ENCODE peak calls at places on chromosomes 4 and X, in ten cellular contexts. Z is heart left ventricle, Y is uterus, R is breast epithelium, V is ovary, N is H1, L is prostate gland, H is body of pancreas, G is sigmoid colon, D is IMR-90. F is an unnamed sample.

GRCh38 chr4:121564840-121565375 is 131.9 kb downstream of the ANXA5 start:
- DNase-seq in Z (no peak), Y (no peak), R (no peak), V (no peak), N (no peak), L (no peak), H (no peak), G (no peak), D (peak), F (peak)

GRCh38 chr4:113169368-113169767 is 119.9 kb downstream of the ANK2 start:
- DNase-seq in Z (no peak), Y (no peak), R (no peak), V (no peak), N (no peak), L (no peak), H (no peak), G (no peak), D (no peak), F (peak)

GRCh38 chrX:120251471-120252011 is 929 bp downstream of the ZBTB33 start:
- DNase-seq in Z (peak), Y (peak), R (peak), V (peak), N (no peak), L (peak), H (peak), G (peak), D (peak), F (peak)

GRCh38 chrX:115409551-115409950 is 120.0 kb downstream of the LUZP4 start:
- DNase-seq in Z (no peak), Y (no peak), R (no peak), V (no peak), N (no peak), L (no peak), H (no peak), G (no peak), D (peak), F (no peak)

GRCh38 chr4:89158884-89159503 is 47.7 kb downstream of the TIGD2 start:
- DNase-seq in Z (no peak), Y (no peak), R (no peak), V (no peak), N (no peak), L (no peak), H (no peak), G (no peak), D (peak), F (no peak)

GRCh38 chrX:111095974-111096870 is at the start of gene PAK3:
- DNase-seq in Z (peak), Y (peak), R (peak), V (peak), N (peak), L (no peak), H (peak), G (peak), D (peak), F (peak)

GRCh38 chrX:31423575-31424284 is 351.9 kb upstream of the FTHL17 start:
- DNase-seq in Z (peak), Y (no peak), R (no peak), V (peak), N (peak), L (peak), H (peak), G (no peak), D (peak), F (no peak)

GRCh38 chr4:7761720-7762119 is 177.9 kb downstream of the AFAP1 start:
- DNase-seq in Z (peak), Y (peak), R (peak), V (peak), N (peak), L (no peak), H (peak), G (peak), D (peak), F (peak)

GRCh38 chrX:80765226-80765625 is 44.5 kb downstream of the BRWD3 start:
- DNase-seq in Z (no peak), Y (no peak), R (no peak), V (no peak), N (no peak), L (no peak), H (no peak), G (no peak), D (peak), F (no peak)

GRCh38 chr4:60201052-60201673 is 999.0 kb upstream of the ADGRL3 start:
- DNase-seq in Z (no peak), Y (no peak), R (no peak), V (no peak), N (peak), L (no peak), H (peak), G (no peak), D (peak), F (peak)

GRCh38 chrX:57900961-57901360 is 9.3 kb downstream of the ZXDA start:
- DNase-seq in Z (no peak), Y (no peak), R (no peak), V (no peak), N (no peak), L (no peak), H (no peak), G (no peak), D (peak), F (no peak)

GRCh38 chr4:113020966-113021365 is 28.5 kb upstream of the ANK2 start:
- DNase-seq in Z (no peak), Y (no peak), R (no peak), V (no peak), N (no peak), L (no peak), H (no peak), G (no peak), D (no peak), F (no peak)

GRCh38 chr4:1790005-1790404 is 3.1 kb upstream of the FGFR3 start:
- DNase-seq in Z (no peak), Y (no peak), R (no peak), V (no peak), N (no peak), L (no peak), H (no peak), G (no peak), D (no peak), F (no peak)

GRCh38 chr4:26992657-26993361 is 132.2 kb downstream of the STIM2 start:
- DNase-seq in Z (peak), Y (peak), R (peak), V (peak), N (no peak), L (peak), H (no peak), G (no peak), D (peak), F (peak)

GRCh38 chr4:183765121-183765990 is 106.3 kb downstream of the TRAPPC11 start:
- DNase-seq in Z (peak), Y (no peak), R (no peak), V (no peak), N (no peak), L (peak), H (no peak), G (no peak), D (no peak), F (peak)

GRCh38 chr4:6692806-6693205 is 872 bp upstream of the S100P start:
- DNase-seq in Z (no peak), Y (no peak), R (no peak), V (no peak), N (no peak), L (no peak), H (no peak), G (no peak), D (peak), F (no peak)

GRCh38 chr4:144174401-144175067 is 34.0 kb upstream of the GYPA start:
- DNase-seq in Z (no peak), Y (no peak), R (no peak), V (no peak), N (no peak), L (peak), H (peak), G (no peak), D (peak), F (peak)

GRCh38 chr4:119663160-119663788 is 34.7 kb upstream of the PDE5A start:
- DNase-seq in Z (no peak), Y (no peak), R (no peak), V (no peak), N (no peak), L (no peak), H (no peak), G (no peak), D (peak), F (no peak)

GRCh38 chr4:112604590-112604989 is 32.1 kb downstream of the ZGRF1 start:
- DNase-seq in Z (peak), Y (no peak), R (no peak), V (peak), N (peak), L (peak), H (peak), G (no peak), D (peak), F (peak)

GRCh38 chrX:72094894-72095293 is 36.8 kb downstream of the RTL5 start:
- DNase-seq in Z (peak), Y (no peak), R (no peak), V (peak), N (no peak), L (no peak), H (no peak), G (no peak), D (peak), F (no peak)

GRCh38 chrX:152632445-152633097 is 5.1 kb upstream of the GABRQ start:
- DNase-seq in Z (peak), Y (peak), R (peak), V (no peak), N (peak), L (peak), H (peak), G (no peak), D (peak), F (peak)

GRCh38 chrX:24676403-24677024 is 17.2 kb upstream of the POLA1 start:
- DNase-seq in Z (no peak), Y (no peak), R (no peak), V (no peak), N (no peak), L (no peak), H (peak), G (no peak), D (no peak), F (peak)

GRCh38 chr4:8710416-8710815 is 117.9 kb downstream of the CPZ start:
- DNase-seq in Z (no peak), Y (peak), R (no peak), V (no peak), N (peak), L (no peak), H (no peak), G (peak), D (no peak), F (no peak)

GRCh38 chrX:31036895-31037294 is 34.9 kb downstream of the FTHL17 start:
- DNase-seq in Z (peak), Y (peak), R (no peak), V (no peak), N (peak), L (peak), H (peak), G (no peak), D (peak), F (peak)

DNA sequence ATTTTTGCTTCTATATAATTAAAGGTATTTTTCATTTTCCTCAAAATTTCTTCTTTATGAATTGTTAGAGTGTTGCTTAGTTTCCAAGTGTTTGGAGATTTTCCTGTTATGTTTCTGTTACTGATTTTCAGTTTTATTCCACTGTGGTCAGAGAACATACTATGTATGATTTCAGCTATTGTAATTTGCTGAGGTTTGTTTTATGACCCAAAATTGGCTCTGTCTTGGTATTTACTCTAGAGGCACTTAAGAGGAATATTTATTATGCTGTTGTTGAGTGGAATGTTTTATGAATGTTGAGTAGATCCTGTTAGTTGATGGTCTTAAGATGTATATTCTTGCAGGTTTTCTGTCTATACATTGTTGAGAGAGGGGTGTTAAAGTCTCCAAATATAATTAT is 263.5 kb downstream of the PABPC4L start:
- DNase-seq in Z (no peak), Y (no peak), R (no peak), V (no peak), N (no peak), L (no peak), H (no peak), G (no peak), D (no peak), F (no peak)
- TF ChIP-seq POLR2A in Z (no peak), Y (no peak), R (no peak), V (no peak), N (no peak), L (no peak), H (no peak), G (no peak), D (no peak), F (no peak)

GRCh38 chr4:2868840-2869487 is 25.3 kb downstream of the ADD1 start:
- DNase-seq in Z (no peak), Y (no peak), R (no peak), V (no peak), N (no peak), L (no peak), H (peak), G (no peak), D (no peak), F (no peak)
- H3K4me3 ChIP-seq in Z (peak), Y (peak), R (no peak), V (no peak), N (no peak), L (no peak), H (no peak), G (no peak), D (no peak), F (no peak)

DNA sequence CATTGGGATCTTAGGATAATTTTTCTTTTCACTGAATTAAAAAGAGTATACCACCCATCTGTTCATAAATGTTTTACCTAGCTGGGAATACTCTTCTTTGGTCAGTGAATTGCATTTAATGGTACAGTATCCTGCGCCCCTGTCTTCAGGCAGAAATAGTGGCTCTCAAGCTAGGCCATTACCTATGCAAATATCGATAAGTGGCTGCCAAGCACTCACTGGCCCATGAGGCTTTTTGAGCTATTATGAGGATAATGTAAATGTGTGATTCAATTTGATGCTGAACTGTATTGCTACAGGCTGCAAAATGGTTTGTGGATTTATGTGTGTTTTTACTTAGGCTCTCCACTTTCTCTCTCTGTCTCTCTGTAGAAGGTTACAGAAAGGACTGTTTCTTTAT is 30.1 kb upstream of the MTMR1 start:
- DNase-seq in Z (no peak), Y (no peak), R (no peak), V (no peak), N (no peak), L (no peak), H (no peak), G (no peak), D (no peak), F (no peak)
- TF ChIP-seq POLR2A in Z (no peak), Y (no peak), R (no peak), V (no peak), N (no peak), L (no peak), H (no peak), G (no peak), D (no peak), F (no peak)

DNA sequence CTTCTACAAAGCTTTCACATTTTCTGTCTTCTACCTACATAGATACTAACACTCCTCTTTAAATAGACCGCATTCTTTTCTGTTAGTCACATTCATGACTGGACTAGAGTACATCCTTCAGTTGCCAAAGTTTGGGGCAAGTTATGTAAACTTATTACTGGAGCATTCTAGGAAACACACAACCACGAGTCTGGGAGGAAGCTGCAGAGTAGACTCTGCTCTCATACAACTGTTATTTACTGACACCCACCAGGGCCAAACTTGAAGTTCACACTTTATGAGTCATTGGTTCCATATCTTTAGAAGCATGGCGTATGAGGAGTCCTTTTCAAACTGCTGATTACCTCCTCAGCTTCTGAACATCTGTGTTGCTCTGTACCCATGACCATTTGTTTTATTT is 87.0 kb downstream of the RNF150 start:
- DNase-seq in Z (peak), Y (no peak), R (no peak), V (peak), N (no peak), L (no peak), H (no peak), G (peak), D (peak), F (no peak)
- H3K4me3 ChIP-seq in Z (no peak), Y (no peak), R (no peak), V (no peak), N (no peak), L (no peak), H (no peak), G (no peak), D (no peak), F (no peak)

GRCh38 chr4:48195853-48196252 is 61.8 kb upstream of the TXK start:
- DNase-seq in Z (no peak), Y (no peak), R (no peak), V (no peak), N (no peak), L (no peak), H (no peak), G (no peak), D (no peak), F (no peak)
- TF ChIP-seq POLR2A in Z (no peak), Y (no peak), R (no peak), V (no peak), N (no peak), L (no peak), H (no peak), G (no peak), D (no peak), F (no peak)

DNA sequence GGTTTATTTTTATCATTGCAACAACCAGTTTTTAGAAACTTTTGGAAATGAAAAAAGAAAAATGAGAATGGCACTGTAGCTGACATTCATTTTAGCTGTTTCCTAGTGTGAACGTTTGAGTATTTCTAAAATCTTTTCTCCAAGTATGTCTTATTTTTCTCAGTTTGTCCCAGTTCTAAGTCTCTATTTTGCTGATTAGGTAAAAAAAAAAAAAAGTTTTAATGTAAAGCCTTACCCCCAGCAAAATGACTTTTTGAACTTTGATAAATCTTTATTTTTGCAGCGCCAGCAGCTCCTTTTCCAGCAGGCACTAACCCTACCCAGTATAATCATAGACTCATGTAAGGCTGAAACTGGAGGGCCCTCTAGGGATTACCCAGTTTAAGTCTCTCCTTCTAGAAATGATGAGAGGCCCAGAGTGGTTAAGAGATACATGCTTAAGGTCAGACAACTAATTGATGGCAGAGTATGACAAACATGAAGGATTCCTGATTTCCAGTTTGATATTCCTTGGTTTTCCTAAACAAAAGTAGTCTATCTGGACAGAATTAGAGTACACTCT is 84.3 kb upstream of the SLC4A4 start:
- DNase-seq in Z (no peak), Y (no peak), R (no peak), V (no peak), N (no peak), L (no peak), H (no peak), G (no peak), D (no peak), F (no peak)
- H3K4me3 ChIP-seq in Z (no peak), Y (no peak), R (no peak), V (no peak), N (no peak), L (no peak), H (no peak), G (no peak), D (no peak), F (no peak)

DNA sequence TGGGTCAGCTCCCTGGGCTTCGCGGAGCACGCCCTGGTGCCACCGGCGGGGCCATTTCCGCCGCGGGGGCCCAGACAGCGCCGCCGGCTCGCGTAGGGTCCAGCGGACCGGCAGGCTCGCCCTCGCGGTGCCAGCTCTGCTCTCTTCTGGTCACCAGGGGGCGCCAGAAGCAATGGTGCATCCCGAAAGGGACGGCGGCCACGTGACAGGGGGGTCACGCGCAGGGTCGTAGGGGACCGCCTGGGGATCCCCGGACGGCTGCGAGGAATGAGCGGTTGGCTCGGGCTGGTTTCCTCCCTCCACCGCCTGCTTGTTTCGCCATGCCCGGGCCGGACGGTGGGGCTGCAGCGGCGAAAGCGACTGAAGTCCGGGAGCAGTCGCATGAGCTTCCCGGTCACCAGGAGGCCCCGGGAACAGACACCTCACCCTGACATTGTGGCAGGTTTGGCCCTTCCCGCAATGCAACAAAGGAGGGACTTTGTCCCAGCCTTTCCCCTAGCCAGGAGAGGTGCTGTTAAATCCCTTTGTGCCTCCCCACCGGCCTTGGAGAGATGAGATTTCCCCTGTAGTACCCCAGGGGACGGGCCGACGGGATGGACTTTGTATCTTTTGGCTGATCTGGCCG is 15.8 kb downstream of the ZCCHC12 start:
- DNase-seq in Z (peak), Y (peak), R (peak), V (peak), N (peak), L (peak), H (peak), G (peak), D (peak), F (peak)
- TF ChIP-seq POLR2A in Z (no peak), Y (no peak), R (no peak), V (no peak), N (no peak), L (no peak), H (no peak), G (no peak), D (no peak), F (no peak)

GRCh38 chr4:172153694-172154093 is 340.5 kb downstream of the GALNTL6 start:
- DNase-seq in Z (no peak), Y (no peak), R (no peak), V (no peak), N (no peak), L (no peak), H (no peak), G (no peak), D (no peak), F (no peak)
- H3K4me3 ChIP-seq in Z (no peak), Y (no peak), R (no peak), V (no peak), N (no peak), L (no peak), H (no peak), G (no peak), D (no peak), F (no peak)